ENCODE peak calls at places on chromosomes 3 and 15, in eight cellular contexts. Z is MCF 10A, C is transverse colon, I is nephron progenitor cell, M is WTC11, W is endothelial cell of umbilical vein, G is glutamatergic neuron, T is breast epithelium. P is an unnamed sample.

GRCh38 chr15:75989045-75989444 is 23.2 kb downstream of the NRG4 start:
- DNase-seq in Z (no peak), C (no peak), I (no peak), M (no peak), W (no peak), G (no peak), T (no peak), P (no peak)

GRCh38 chr15:54803139-54803808 is 393.5 kb downstream of the RSL24D1 start:
- DNase-seq in Z (peak), C (no peak), I (no peak), M (no peak), W (no peak), G (no peak), T (no peak), P (no peak)

GRCh38 chr3:61863579-61863978 is 302.2 kb downstream of the PTPRG start:
- DNase-seq in Z (no peak), C (no peak), I (no peak), M (no peak), W (no peak), G (no peak), T (no peak), P (no peak)

GRCh38 chr3:136146981-136147729 is 49.0 kb downstream of the MSL2 start:
- DNase-seq in Z (peak), C (no peak), I (no peak), M (no peak), W (no peak), G (no peak), T (no peak), P (no peak)

GRCh38 chr3:130014526-130014925 is 40.0 kb downstream of the TRH start:
- DNase-seq in Z (no peak), C (no peak), I (no peak), M (no peak), W (no peak), G (no peak), T (no peak), P (no peak)

GRCh38 chr3:71069797-71070196 is 513.7 kb downstream of the FOXP1 start:
- DNase-seq in Z (peak), C (peak), I (peak), M (peak), W (peak), G (peak), T (no peak), P (peak)

GRCh38 chr15:42591238-42591936 is 16.0 kb downstream of the STARD9 start:
- DNase-seq in Z (peak), C (no peak), I (no peak), M (no peak), W (peak), G (no peak), T (no peak), P (no peak)

GRCh38 chr15:64426845-64427465 is 33.4 kb upstream of the ZNF609 start:
- DNase-seq in Z (peak), C (no peak), I (no peak), M (no peak), W (peak), G (no peak), T (no peak), P (no peak)

GRCh38 chr3:167350245-167350862 is 29.7 kb downstream of the ZBBX start:
- DNase-seq in Z (peak), C (no peak), I (peak), M (no peak), W (peak), G (no peak), T (no peak), P (peak)

GRCh38 chr3:79521221-79521848 is 246.5 kb downstream of the ROBO1 start:
- DNase-seq in Z (peak), C (no peak), I (peak), M (no peak), W (peak), G (no peak), T (no peak), P (no peak)

GRCh38 chr3:14541646-14542045 is 1.5 kb upstream of the GRIP2 start:
- DNase-seq in Z (no peak), C (no peak), I (no peak), M (no peak), W (no peak), G (peak), T (no peak), P (no peak)

GRCh38 chr3:57729339-57730039 is 26.6 kb upstream of the SLMAP start:
- DNase-seq in Z (no peak), C (no peak), I (no peak), M (no peak), W (no peak), G (no peak), T (no peak), P (no peak)

GRCh38 chr3:105844713-105845112 is 24.1 kb downstream of the CBLB start:
- DNase-seq in Z (no peak), C (no peak), I (no peak), M (no peak), W (no peak), G (no peak), T (no peak), P (no peak)

GRCh38 chr3:191762323-191762960 is 301.5 kb downstream of the PYDC2 start:
- DNase-seq in Z (peak), C (no peak), I (no peak), M (no peak), W (peak), G (no peak), T (no peak), P (no peak)

GRCh38 chr3:164418426-164418825 is 659.9 kb downstream of the SI start:
- DNase-seq in Z (no peak), C (peak), I (no peak), M (no peak), W (no peak), G (no peak), T (no peak), P (no peak)

GRCh38 chr3:134067311-134068161 is 37.8 kb upstream of the SLCO2A1 start:
- DNase-seq in Z (peak), C (no peak), I (no peak), M (no peak), W (peak), G (no peak), T (no peak), P (no peak)

GRCh38 chr3:120816728-120817127 is 74.2 kb downstream of the GTF2E1 start:
- DNase-seq in Z (no peak), C (no peak), I (no peak), M (no peak), W (no peak), G (no peak), T (no peak), P (no peak)

GRCh38 chr3:186099178-186099577 is 9.7 kb downstream of the ETV5 start:
- DNase-seq in Z (peak), C (peak), I (no peak), M (no peak), W (peak), G (peak), T (no peak), P (no peak)

GRCh38 chr3:198080521-198081384 is 120.7 kb downstream of the LMLN start:
- DNase-seq in Z (peak), C (peak), I (peak), M (peak), W (peak), G (peak), T (peak), P (peak)

GRCh38 chr3:45007091-45007490 is 19.0 kb upstream of the CLEC3B start:
- DNase-seq in Z (no peak), C (no peak), I (no peak), M (no peak), W (no peak), G (no peak), T (no peak), P (no peak)

GRCh38 chr3:191637611-191638010 is 176.6 kb downstream of the PYDC2 start:
- DNase-seq in Z (no peak), C (no peak), I (no peak), M (no peak), W (no peak), G (no peak), T (no peak), P (no peak)

GRCh38 chr3:195015021-195015420 is 255.9 kb downstream of the XXYLT1 start:
- DNase-seq in Z (no peak), C (no peak), I (no peak), M (no peak), W (peak), G (no peak), T (no peak), P (no peak)

GRCh38 chr3:68893600-68894239 is 38.6 kb downstream of the TAFA4 start:
- DNase-seq in Z (peak), C (no peak), I (no peak), M (no peak), W (peak), G (no peak), T (no peak), P (peak)

GRCh38 chr3:52854013-52854412 is 19.2 kb upstream of the MUSTN1 start:
- DNase-seq in Z (no peak), C (no peak), I (no peak), M (no peak), W (no peak), G (no peak), T (no peak), P (no peak)

GRCh38 chr15:58292761-58293175 is 139.0 kb upstream of the LIPC start:
- DNase-seq in Z (no peak), C (no peak), I (no peak), M (no peak), W (no peak), G (no peak), T (no peak), P (no peak)

GRCh38 chr15:55916666-55917409 is 76.6 kb downstream of the NEDD4 start:
- DNase-seq in Z (peak), C (no peak), I (no peak), M (no peak), W (no peak), G (no peak), T (no peak), P (no peak)

GRCh38 chr3:66211779-66212178 is 9.0 kb upstream of the SLC25A26 start:
- DNase-seq in Z (no peak), C (no peak), I (no peak), M (no peak), W (no peak), G (no peak), T (no peak), P (no peak)

GRCh38 chr15:23596736-23597135 is 31.3 kb downstream of the MKRN3 start:
- DNase-seq in Z (no peak), C (no peak), I (no peak), M (no peak), W (no peak), G (no peak), T (no peak), P (no peak)

GRCh38 chr3:111717601-111718000 is 122.5 kb upstream of the ZBED2 start:
- DNase-seq in Z (peak), C (peak), I (peak), M (peak), W (peak), G (peak), T (peak), P (peak)

GRCh38 chr15:32669870-32670623 is 28.5 kb downstream of the SCG5 start:
- DNase-seq in Z (peak), C (no peak), I (no peak), M (no peak), W (no peak), G (peak), T (no peak), P (no peak)

GRCh38 chr3:20240154-20240883 is 54.3 kb upstream of the SGO1 start:
- DNase-seq in Z (no peak), C (no peak), I (no peak), M (no peak), W (no peak), G (no peak), T (no peak), P (no peak)

GRCh38 chr3:20250786-20251185 is 64.8 kb upstream of the SGO1 start:
- DNase-seq in Z (no peak), C (no peak), I (no peak), M (no peak), W (no peak), G (no peak), T (no peak), P (no peak)

GRCh38 chr3:20250314-20250713 is 64.3 kb upstream of the SGO1 start:
- DNase-seq in Z (no peak), C (no peak), I (no peak), M (no peak), W (no peak), G (no peak), T (no peak), P (no peak)

GRCh38 chr3:20246662-20247061 is 60.7 kb upstream of the SGO1 start:
- DNase-seq in Z (no peak), C (no peak), I (no peak), M (no peak), W (no peak), G (no peak), T (no peak), P (peak)

DNA sequence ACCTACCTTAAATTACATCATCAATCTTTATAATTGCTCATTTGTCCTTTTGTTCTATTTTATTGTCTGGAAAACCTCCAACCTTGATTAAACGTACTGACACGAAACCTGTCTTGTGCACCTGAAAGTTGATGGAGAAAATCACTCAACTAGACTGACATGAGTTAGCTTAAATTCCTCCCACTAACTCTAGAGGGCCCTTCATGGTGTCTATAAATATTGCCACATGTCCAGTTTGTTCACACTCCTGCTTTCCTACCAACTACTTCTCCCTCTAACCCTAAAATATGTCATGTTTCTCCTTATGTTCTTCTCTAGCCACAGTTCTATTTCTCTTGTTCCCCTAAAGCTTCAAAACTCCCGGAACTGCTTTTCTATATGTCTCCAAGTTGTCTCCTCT is 59.8 kb upstream of the SGO1 start:
- DNase-seq in Z (no peak), C (no peak), I (no peak), M (no peak), W (no peak), G (no peak), T (no peak), P (no peak)
- TF ChIP-seq CTCF in Z (no peak), C (no peak), I (no peak), M (no peak), W (no peak), G (no peak), T (no peak), P (no peak)

GRCh38 chr3:78070188-78070587 is 1030.3 kb downstream of the ROBO2 start:
- DNase-seq in Z (no peak), C (no peak), I (no peak), M (no peak), W (no peak), G (no peak), T (no peak), P (no peak)

GRCh38 chr3:78066287-78066686 is 1026.4 kb downstream of the ROBO2 start:
- DNase-seq in Z (no peak), C (no peak), I (no peak), M (no peak), W (no peak), G (no peak), T (no peak), P (no peak)
- TF ChIP-seq CTCF in Z (no peak), C (no peak), I (no peak), M (no peak), W (no peak), G (no peak), T (no peak), P (no peak)

GRCh38 chr3:60651799-60652198 is 599.5 kb downstream of the FHIT start:
- DNase-seq in Z (no peak), C (no peak), I (no peak), M (no peak), W (no peak), G (no peak), T (no peak), P (no peak)
- TF ChIP-seq CTCF in Z (no peak), C (no peak), I (no peak), M (no peak), W (no peak), G (no peak), T (no peak), P (no peak)

GRCh38 chr3:116453676-116454346 is 8.5 kb upstream of the LSAMP start:
- DNase-seq in Z (peak), C (no peak), I (no peak), M (no peak), W (no peak), G (no peak), T (no peak), P (no peak)
- TF ChIP-seq CTCF in Z (no peak), C (no peak), I (no peak), M (no peak), W (no peak), G (peak), T (no peak), P (no peak)

GRCh38 chr3:1068985-1069384 is 23.8 kb upstream of the CNTN6 start:
- DNase-seq in Z (no peak), C (no peak), I (no peak), M (no peak), W (no peak), G (no peak), T (no peak), P (no peak)

DNA sequence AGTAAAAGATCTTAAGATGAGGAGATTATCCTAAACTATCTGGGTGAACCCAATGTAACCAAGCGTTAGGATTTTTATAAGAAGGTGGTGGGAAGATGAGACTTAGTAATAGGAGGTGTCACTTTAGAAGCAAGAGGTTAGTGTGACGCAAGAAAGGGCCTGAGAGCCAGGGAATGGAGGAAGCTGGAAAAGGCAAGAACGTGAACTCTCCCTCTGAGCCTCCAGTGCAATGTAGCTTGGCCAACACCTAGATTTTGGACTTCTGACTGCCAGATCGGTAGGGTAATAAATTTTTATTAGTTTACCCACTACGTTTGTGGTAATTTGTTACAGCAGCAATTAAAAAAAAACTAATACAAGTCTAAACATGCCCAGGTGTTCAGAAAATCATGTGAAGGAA is 20.8 kb upstream of the CNTN6 start:
- DNase-seq in Z (no peak), C (no peak), I (no peak), M (no peak), W (no peak), G (no peak), T (no peak), P (no peak)
- TF ChIP-seq CTCF in Z (no peak), C (no peak), I (no peak), M (no peak), W (no peak), G (no peak), T (no peak), P (no peak)

GRCh38 chr3:113247051-113247450 is 35.7 kb downstream of the BOC start:
- DNase-seq in Z (no peak), C (no peak), I (no peak), M (no peak), W (no peak), G (no peak), T (no peak), P (no peak)
- TF ChIP-seq CTCF in Z (no peak), C (no peak), I (no peak), M (no peak), W (no peak), G (no peak), T (no peak), P (no peak)

DNA sequence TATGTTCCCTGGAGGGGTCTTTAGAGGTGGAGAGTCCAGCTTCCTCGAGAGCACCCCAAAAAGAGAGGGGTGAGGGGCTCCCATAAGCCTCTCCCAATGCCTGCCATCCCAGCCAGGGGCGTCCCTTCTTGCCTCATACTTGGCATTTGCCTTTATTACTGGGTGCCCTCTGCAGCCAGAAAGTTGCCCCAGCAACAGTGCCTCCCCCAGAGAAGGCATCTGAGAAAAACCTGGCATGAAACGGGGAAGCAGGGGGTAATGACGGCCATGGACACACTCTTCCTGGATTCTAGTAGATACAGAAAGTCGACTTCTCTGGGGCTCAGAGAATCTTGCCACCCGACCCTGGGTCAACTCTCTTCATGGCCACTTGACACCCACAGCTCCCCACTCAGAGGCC is 90.1 kb downstream of the PCSK6 start:
- DNase-seq in Z (no peak), C (no peak), I (no peak), M (no peak), W (no peak), G (no peak), T (no peak), P (no peak)
- TF ChIP-seq CTCF in Z (no peak), C (no peak), I (no peak), M (no peak), W (no peak), G (no peak), T (no peak), P (no peak)

DNA sequence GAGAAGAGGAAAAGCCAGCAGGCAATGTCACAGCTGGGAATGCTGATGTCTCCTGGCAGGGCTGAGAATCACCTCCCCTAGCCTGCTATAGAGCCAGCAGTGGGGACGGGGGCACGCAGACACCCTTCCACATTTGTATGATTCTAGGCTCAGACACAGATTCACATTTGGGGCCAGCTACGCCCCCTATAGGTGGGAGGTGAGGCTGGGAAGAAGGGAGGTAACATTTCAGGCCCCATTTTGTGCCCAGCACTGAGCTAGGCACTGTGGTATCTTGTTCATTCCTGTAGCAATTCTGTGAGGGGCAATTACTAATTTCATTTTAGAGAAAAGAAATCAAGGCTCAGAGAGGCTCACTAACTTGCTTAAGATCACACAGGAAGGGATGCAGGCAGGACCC is 15.9 kb upstream of the ACAD9 start:
- DNase-seq in Z (no peak), C (no peak), I (no peak), M (no peak), W (no peak), G (no peak), T (no peak), P (no peak)
- TF ChIP-seq CTCF in Z (peak), C (no peak), I (no peak), M (peak), W (peak), G (peak), T (no peak), P (peak)

DNA sequence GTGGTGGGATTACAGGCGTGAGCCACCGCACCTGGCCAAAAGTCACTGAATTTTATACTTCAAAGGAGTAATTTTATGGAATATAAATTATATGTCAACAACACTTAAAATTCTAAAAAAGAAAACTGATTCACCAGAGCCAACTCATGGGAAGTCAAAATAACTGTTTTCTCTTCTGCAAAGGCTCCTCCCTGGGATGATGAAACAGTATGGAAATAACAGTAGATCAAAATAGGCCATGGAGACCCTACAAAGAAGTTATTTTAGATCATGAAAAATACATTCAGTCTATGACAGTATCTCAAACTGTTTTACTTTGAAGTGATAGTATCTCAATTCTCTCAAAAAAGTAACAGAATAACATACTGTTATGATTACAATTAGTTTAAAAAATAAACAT is 102.7 kb downstream of the IGSF11 start:
- DNase-seq in Z (no peak), C (no peak), I (no peak), M (no peak), W (no peak), G (no peak), T (no peak), P (no peak)
- TF ChIP-seq CTCF in Z (no peak), C (no peak), I (no peak), M (no peak), W (no peak), G (no peak), T (no peak), P (no peak)

GRCh38 chr3:18135083-18135814 is 289.9 kb downstream of the SATB1 start:
- DNase-seq in Z (peak), C (no peak), I (no peak), M (no peak), W (no peak), G (no peak), T (no peak), P (no peak)
- TF ChIP-seq CTCF in Z (no peak), C (no peak), I (no peak), M (no peak), W (no peak), G (no peak), T (no peak), P (no peak)